ENCODE peak calls at places on chromosomes 5 and 9, in eight cellular contexts. One of them, this sample, is unnamed. For H3K4me1, the result is how much of the 10 kb centered on the place peaks cover.

GRCh38 chr5:96978812-96979449 is 43.1 kb downstream of the LNPEP start:
- DNase-seq in H1: no peak
- DNase-seq in H9: no peak
- DNase-seq in IMR-90: peak
- DNase-seq in SK-N-SH: no peak
- DNase-seq in neural progenitor cell: peak
- DNase-seq in HCT116: no peak
- DNase-seq in fibroblast of lung: peak
- DNase-seq in this sample: peak

GRCh38 chr5:138569759-138570158 is 5.4 kb downstream of the HSPA9 start:
- DNase-seq in SK-N-SH: no peak
- DNase-seq in neural progenitor cell: no peak
- DNase-seq in IMR-90: peak
- DNase-seq in H1: no peak
- DNase-seq in fibroblast of lung: peak
- DNase-seq in H9: no peak
- DNase-seq in HCT116: no peak
- DNase-seq in this sample: no peak

GRCh38 chr5:140239939-140240700 is 62.8 kb downstream of the PFDN1 start:
- DNase-seq in neural progenitor cell: peak
- DNase-seq in HCT116: no peak
- DNase-seq in H9: peak
- DNase-seq in IMR-90: peak
- DNase-seq in fibroblast of lung: peak
- DNase-seq in SK-N-SH: peak
- DNase-seq in H1: peak
- DNase-seq in this sample: peak

GRCh38 chr5:60183881-60184280 is 290.4 kb upstream of the PDE4D start:
- DNase-seq in HCT116: no peak
- DNase-seq in H1: no peak
- DNase-seq in SK-N-SH: no peak
- DNase-seq in neural progenitor cell: no peak
- DNase-seq in fibroblast of lung: no peak
- DNase-seq in H9: no peak
- DNase-seq in IMR-90: no peak
- DNase-seq in this sample: no peak

GRCh38 chr5:135107101-135107500 is 73.1 kb upstream of the PITX1 start:
- DNase-seq in H1: no peak
- DNase-seq in SK-N-SH: no peak
- DNase-seq in H9: no peak
- DNase-seq in neural progenitor cell: no peak
- DNase-seq in IMR-90: no peak
- DNase-seq in HCT116: no peak
- DNase-seq in fibroblast of lung: no peak
- DNase-seq in this sample: no peak

GRCh38 chr5:56050566-56051292 is 56.0 kb upstream of the IL6ST start:
- DNase-seq in SK-N-SH: no peak
- DNase-seq in H1: no peak
- DNase-seq in neural progenitor cell: no peak
- DNase-seq in HCT116: no peak
- DNase-seq in H9: no peak
- DNase-seq in IMR-90: no peak
- DNase-seq in fibroblast of lung: no peak
- DNase-seq in this sample: no peak

GRCh38 chr5:85225388-85225787 is 840.7 kb upstream of the EDIL3 start:
- DNase-seq in HCT116: no peak
- DNase-seq in IMR-90: no peak
- DNase-seq in H1: no peak
- DNase-seq in H9: no peak
- DNase-seq in neural progenitor cell: no peak
- DNase-seq in SK-N-SH: no peak
- DNase-seq in fibroblast of lung: no peak
- DNase-seq in this sample: no peak

GRCh38 chr5:17233488-17233887 is 16.1 kb downstream of the BASP1 start:
- DNase-seq in neural progenitor cell: no peak
- DNase-seq in H9: no peak
- DNase-seq in SK-N-SH: no peak
- DNase-seq in HCT116: no peak
- DNase-seq in H1: no peak
- DNase-seq in IMR-90: no peak
- DNase-seq in fibroblast of lung: no peak
- DNase-seq in this sample: no peak

GRCh38 chr5:71633255-71634155 is 46.4 kb downstream of the MCCC2 start:
- DNase-seq in HCT116: no peak
- DNase-seq in fibroblast of lung: no peak
- DNase-seq in neural progenitor cell: no peak
- DNase-seq in H9: no peak
- DNase-seq in SK-N-SH: no peak
- DNase-seq in H1: no peak
- DNase-seq in IMR-90: no peak
- DNase-seq in this sample: no peak

GRCh38 chr5:76983468-76983867 is 30.6 kb downstream of the CRHBP start:
- DNase-seq in fibroblast of lung: no peak
- DNase-seq in IMR-90: no peak
- DNase-seq in H9: no peak
- DNase-seq in HCT116: no peak
- DNase-seq in H1: no peak
- DNase-seq in SK-N-SH: no peak
- DNase-seq in neural progenitor cell: no peak
- DNase-seq in this sample: no peak

DNA sequence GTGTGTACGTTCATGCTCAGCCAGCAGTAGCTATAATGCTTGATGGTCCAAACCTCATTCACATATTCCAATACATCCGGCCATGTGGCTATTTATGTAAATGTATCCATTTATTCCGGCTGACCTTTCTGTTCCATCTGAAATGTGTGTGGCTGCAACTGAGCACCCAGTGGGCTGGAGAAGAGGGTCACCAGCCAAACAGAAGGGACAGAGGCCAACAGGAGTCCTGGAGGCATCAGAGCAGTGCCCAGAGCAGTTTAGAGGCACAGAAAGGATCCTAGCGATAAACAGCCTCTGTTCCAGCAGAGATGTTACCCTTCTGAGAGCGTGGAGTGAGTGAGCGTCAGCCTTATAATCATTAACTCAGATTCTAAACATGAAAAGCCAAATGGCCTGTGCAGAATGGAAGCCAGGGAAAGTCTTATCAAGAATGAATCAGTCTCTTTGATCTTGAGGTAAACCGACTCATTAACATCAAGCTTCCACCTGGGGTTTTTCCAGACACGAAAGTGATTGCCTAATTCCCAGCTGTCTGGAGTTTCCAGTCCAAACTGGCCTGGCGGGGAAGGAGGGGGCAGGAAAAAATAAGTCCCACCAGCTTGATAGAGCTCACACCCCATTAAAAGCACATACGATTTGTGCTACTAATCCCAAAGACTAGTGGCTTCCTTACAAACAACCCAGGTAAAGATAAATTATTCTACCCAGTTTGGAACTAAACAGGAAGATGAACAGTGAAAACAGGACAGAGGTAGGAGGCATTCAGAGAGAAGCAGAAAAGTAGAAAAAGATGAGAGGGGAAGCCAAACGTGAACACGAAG is 55.7 kb downstream of the SUSD1 start:
- DNase-seq in SK-N-SH: no peak
- DNase-seq in H1: no peak
- DNase-seq in H9: no peak
- DNase-seq in IMR-90: peak
- DNase-seq in neural progenitor cell: no peak
- DNase-seq in fibroblast of lung: peak
- DNase-seq in HCT116: peak
- DNase-seq in this sample: no peak
- H3K9ac ChIP-seq in SK-N-SH: no peak
- H3K9ac ChIP-seq in H1: no peak
- H3K9ac ChIP-seq in H9: no peak
- H3K9ac ChIP-seq in IMR-90: no peak
- H3K9ac ChIP-seq in neural progenitor cell: no peak
- H3K9ac ChIP-seq in fibroblast of lung: no peak
- H3K9ac ChIP-seq in HCT116: peak
- H3K9ac ChIP-seq in this sample: no peak

GRCh38 chr9:127059030-127059429 is 63.4 kb downstream of the ANGPTL2 start:
- DNase-seq in fibroblast of lung: no peak
- DNase-seq in neural progenitor cell: no peak
- DNase-seq in IMR-90: peak
- DNase-seq in H1: no peak
- DNase-seq in SK-N-SH: no peak
- DNase-seq in HCT116: no peak
- DNase-seq in H9: no peak
- DNase-seq in this sample: no peak
- TF ChIP-seq CTCF in fibroblast of lung: no peak
- TF ChIP-seq CTCF in neural progenitor cell: no peak
- TF ChIP-seq CTCF in IMR-90: no peak
- TF ChIP-seq CTCF in H1: no peak
- TF ChIP-seq CTCF in SK-N-SH: no peak
- TF ChIP-seq CTCF in HCT116: no peak
- TF ChIP-seq CTCF in H9: no peak
- TF ChIP-seq CTCF in this sample: no peak

GRCh38 chr9:68562456-68562855 is 21.8 kb upstream of the TMEM252 start:
- DNase-seq in HCT116: no peak
- DNase-seq in fibroblast of lung: no peak
- DNase-seq in neural progenitor cell: no peak
- DNase-seq in IMR-90: no peak
- DNase-seq in H1: no peak
- DNase-seq in H9: peak
- DNase-seq in SK-N-SH: no peak
- DNase-seq in this sample: peak
- H3K4me1 ChIP-seq in HCT116: under half
- H3K4me1 ChIP-seq in fibroblast of lung: under half
- H3K4me1 ChIP-seq in neural progenitor cell: under half
- H3K4me1 ChIP-seq in IMR-90: under half
- H3K4me1 ChIP-seq in H1: under half
- H3K4me1 ChIP-seq in H9: under half
- H3K4me1 ChIP-seq in SK-N-SH: under half
- H3K4me1 ChIP-seq in this sample: under half

DNA sequence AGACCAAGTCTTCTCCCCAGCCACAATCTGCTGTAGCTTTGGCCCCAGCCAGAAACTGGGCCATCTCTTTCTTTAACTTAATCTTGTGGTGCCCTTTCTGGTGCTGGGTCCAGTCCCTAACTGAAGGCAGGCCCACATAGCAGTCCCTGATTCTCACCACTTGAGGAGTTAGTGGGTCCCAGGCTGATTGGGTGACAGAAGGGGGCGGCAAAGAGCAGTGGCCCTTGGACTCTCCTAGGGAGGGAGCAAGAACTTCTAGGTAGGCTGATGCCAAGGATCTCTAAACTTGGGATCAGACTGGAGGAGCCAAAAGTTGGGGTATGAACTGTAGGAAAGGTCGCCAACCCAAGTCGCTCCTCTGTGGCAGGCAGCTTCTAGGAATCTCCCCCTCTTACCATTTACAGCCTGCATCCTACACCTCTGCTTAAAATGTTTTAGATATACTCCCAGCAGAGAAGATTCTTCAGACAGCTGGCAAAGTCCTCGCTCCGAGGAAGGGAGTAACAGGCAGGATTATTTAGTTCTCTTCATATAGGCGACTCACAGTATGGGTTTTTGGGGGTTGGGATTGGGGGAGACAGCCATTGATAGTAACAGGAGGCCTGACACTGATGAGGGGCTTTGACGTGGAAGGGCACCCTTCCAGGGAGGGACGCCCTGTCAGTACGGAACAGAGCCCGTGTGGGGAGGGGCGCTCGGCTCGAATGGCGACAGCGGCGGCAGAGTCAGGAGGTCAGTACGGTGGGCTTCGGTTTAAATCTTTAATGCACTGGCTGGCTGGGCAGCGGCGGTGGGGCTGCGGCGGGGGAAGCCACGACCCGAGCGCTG is 2.0 kb upstream of the CCL27 start:
- DNase-seq in neural progenitor cell: peak
- DNase-seq in HCT116: peak
- DNase-seq in fibroblast of lung: peak
- DNase-seq in H9: peak
- DNase-seq in SK-N-SH: peak
- DNase-seq in H1: peak
- DNase-seq in IMR-90: peak
- DNase-seq in this sample: peak
- H3K9ac ChIP-seq in neural progenitor cell: no peak
- H3K9ac ChIP-seq in HCT116: peak
- H3K9ac ChIP-seq in fibroblast of lung: peak
- H3K9ac ChIP-seq in H9: no peak
- H3K9ac ChIP-seq in SK-N-SH: peak
- H3K9ac ChIP-seq in H1: no peak
- H3K9ac ChIP-seq in IMR-90: peak
- H3K9ac ChIP-seq in this sample: no peak

DNA sequence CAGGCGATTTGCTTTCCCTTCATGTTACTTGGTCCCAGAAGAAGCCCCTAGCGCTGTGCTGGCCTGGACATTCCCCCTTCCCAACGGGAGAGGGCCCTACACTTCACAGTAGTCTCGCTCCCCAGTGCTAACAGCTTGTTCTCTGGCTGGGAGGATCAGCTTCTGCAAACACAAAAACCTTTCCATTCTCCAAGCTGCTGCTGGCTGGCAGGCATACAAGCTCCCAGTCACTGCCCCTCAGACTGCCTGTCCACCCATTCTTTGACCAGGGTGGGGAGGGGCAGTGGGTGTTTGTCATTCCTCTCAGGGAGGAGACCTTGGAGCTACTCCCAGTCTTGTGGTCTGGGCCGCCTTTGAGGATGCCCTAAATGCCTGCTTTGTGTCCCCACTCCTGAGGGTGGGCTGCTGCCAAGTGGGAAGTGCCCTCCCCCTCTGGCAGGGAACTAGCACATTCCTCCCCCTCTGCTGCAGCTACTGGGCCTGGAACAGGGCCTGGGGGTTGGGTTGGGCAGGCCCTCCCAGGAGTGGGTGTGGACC is 20.8 kb downstream of the ENHO start:
- DNase-seq in neural progenitor cell: peak
- DNase-seq in fibroblast of lung: peak
- DNase-seq in H1: no peak
- DNase-seq in HCT116: no peak
- DNase-seq in IMR-90: peak
- DNase-seq in SK-N-SH: no peak
- DNase-seq in H9: peak
- DNase-seq in this sample: peak
- TF ChIP-seq CTCF in neural progenitor cell: peak
- TF ChIP-seq CTCF in fibroblast of lung: no peak
- TF ChIP-seq CTCF in H1: peak
- TF ChIP-seq CTCF in HCT116: no peak
- TF ChIP-seq CTCF in IMR-90: peak
- TF ChIP-seq CTCF in SK-N-SH: no peak
- TF ChIP-seq CTCF in H9: peak
- TF ChIP-seq CTCF in this sample: peak

This sample was measured in endodermal cell.